ENCODE peak calls at places on chromosome 7, in four cellular contexts. Z is H1, O is Peyer's patch, I is astrocyte of the spinal cord. W is an unnamed sample.

GRCh38 chr7:150823010-150823409 is 22.4 kb downstream of the TMEM176A start:
- DNase-seq in Z (no peak), I (no peak), O (no peak), W (no peak)

GRCh38 chr7:75969182-75969581 is 25.2 kb downstream of the TMEM120A start:
- DNase-seq in Z (no peak), I (no peak), O (no peak), W (no peak)

GRCh38 chr7:29194594-29195417 is at the start of gene CHN2:
- DNase-seq in I (peak), Z (peak), O (peak), W (peak)

GRCh38 chr7:159197066-159197975 is 52.7 kb upstream of the VIPR2 start:
- DNase-seq in I (no peak), O (no peak), Z (no peak), W (no peak)

GRCh38 chr7:101173752-101174244 is 6.3 kb downstream of the NAT16 start:
- DNase-seq in O (peak), Z (peak), I (no peak), W (no peak)

GRCh38 chr7:99036531-99037175 is 107.3 kb downstream of the SMURF1 start:
- DNase-seq in O (peak), I (peak), Z (peak), W (peak)

GRCh38 chr7:93409324-93409723 is 165.2 kb downstream of the CALCR start:
- DNase-seq in O (no peak), Z (no peak), I (no peak), W (no peak)

GRCh38 chr7:101650579-101651081 is 21.5 kb upstream of the MYL10 start:
- DNase-seq in O (no peak), I (no peak), Z (no peak), W (peak)

GRCh38 chr7:117020605-117021002 is 67.3 kb downstream of the ST7 start:
- DNase-seq in O (no peak), Z (no peak), I (no peak), W (no peak)

GRCh38 chr7:71245038-71245437 is 113.1 kb downstream of the GALNT17 start:
- DNase-seq in I (no peak), Z (no peak), O (no peak), W (no peak)

GRCh38 chr7:24701232-24701898 is 55.9 kb downstream of the GSDME start:
- DNase-seq in O (no peak), I (peak), Z (no peak), W (peak)

GRCh38 chr7:92025260-92025659 is 84.6 kb downstream of the AKAP9 start:
- DNase-seq in I (peak), Z (no peak), O (no peak), W (peak)

GRCh38 chr7:95317546-95317945 is 6.8 kb downstream of the PON1 start:
- DNase-seq in Z (no peak), I (no peak), O (no peak), W (no peak)

GRCh38 chr7:79933144-79933543 is 201.5 kb upstream of the GNAI1 start:
- DNase-seq in O (no peak), Z (no peak), I (peak), W (peak)
- TF ChIP-seq CTCF in O (no peak), Z (no peak), I (no peak), W (no peak)

GRCh38 chr7:2520808-2521146 is 1.2 kb downstream of the LFNG start:
- DNase-seq in I (no peak), Z (no peak), O (no peak), W (no peak)

GRCh38 chr7:2520131-2520807 is 695 bp downstream of the LFNG start:
- DNase-seq in I (no peak), Z (no peak), O (peak), W (no peak)

GRCh38 chr7:2521952-2522591 is 2.5 kb downstream of the LFNG start:
- DNase-seq in Z (no peak), I (no peak), O (peak), W (no peak)

GRCh38 chr7:2522780-2523433 is 3.3 kb downstream of the LFNG start:
- DNase-seq in I (peak), O (peak), Z (no peak), W (no peak)

GRCh38 chr7:2521341-2521745 is 1.8 kb downstream of the LFNG start:
- DNase-seq in I (no peak), O (no peak), Z (no peak), W (no peak)
- H3K4me3 ChIP-seq in I (peak), O (peak), Z (peak), W (no peak)

GRCh38 chr7:4845740-4846142 is 16.1 kb downstream of the PAPOLB start:
- DNase-seq in Z (peak), O (no peak), I (no peak), W (peak)
- TF ChIP-seq CTCF in Z (peak), O (no peak), I (no peak), W (peak)

GRCh38 chr7:2044883-2045471 is 187.8 kb downstream of the MAD1L1 start:
- DNase-seq in O (no peak), I (no peak), Z (no peak), W (no peak)
- H3K4me3 ChIP-seq in O (no peak), I (no peak), Z (no peak), W (no peak)

GRCh38 chr7:130277763-130278643 is 11.3 kb downstream of the CPA2 start:
- DNase-seq in I (peak), Z (peak), O (peak), W (peak)
- TF ChIP-seq CTCF in I (peak), Z (peak), O (peak), W (peak)

GRCh38 chr7:13312327-13312726 is 624.9 kb downstream of the ARL4A start:
- DNase-seq in I (no peak), Z (peak), O (no peak), W (no peak)
- H3K4me3 ChIP-seq in I (no peak), Z (no peak), O (no peak), W (no peak)

DNA sequence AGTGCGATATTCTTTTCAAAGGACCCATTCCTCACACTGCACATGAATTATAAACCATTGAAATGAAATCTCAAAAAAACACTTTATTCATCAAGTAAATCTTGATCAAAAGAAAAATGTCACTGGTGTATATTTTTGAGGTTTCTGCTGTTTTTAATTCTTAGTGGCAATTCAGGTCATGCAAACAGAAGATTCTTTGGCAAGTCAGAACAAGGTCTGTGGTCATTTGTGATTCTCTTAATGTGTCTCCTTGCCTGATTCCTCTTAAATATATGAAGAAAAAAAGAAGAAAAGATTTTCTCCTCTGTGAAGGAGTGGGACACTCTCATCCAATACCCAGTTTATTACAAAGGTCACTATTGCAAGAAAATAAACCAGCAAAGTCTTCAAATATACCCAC is 308.2 kb upstream of the BMPER start:
- DNase-seq in I (no peak), O (no peak), Z (no peak), W (no peak)
- TF ChIP-seq CTCF in I (no peak), O (no peak), Z (no peak), W (no peak)

GRCh38 chr7:122305475-122306319 is 1.1 kb upstream of the FEZF1 start:
- DNase-seq in O (no peak), Z (peak), I (peak), W (peak)
- H3K4me3 ChIP-seq in O (no peak), Z (peak), I (no peak), W (no peak)

W was measured in fibroblast of the aortic adventitia.